ENCODE peak calls at places on chromosomes 16 and 17, in six cellular contexts. U is HT-29; W is stimulated activated CD8-positive, alpha-beta memory T cell treated with anti-CD3 and anti-CD28 coated beads, Interleukin-15, amount 100 ng/mL, for 24 hours; H is NCI-H774; K is omental fat pad; L is WTC11. Q is an unnamed sample.

GRCh38 chr16:87076950-87077749 is 240.0 kb downstream of the C16orf95 start:
- DNase-seq in U (peak), W (no peak), H (no peak), K (no peak), L (peak), Q (no peak)

GRCh38 chr16:83530293-83530692 is 277.5 kb upstream of the HSBP1 start:
- DNase-seq in U (no peak), W (no peak), H (no peak), K (no peak), L (no peak), Q (no peak)

GRCh38 chr16:56742030-56742984 is 12.4 kb downstream of the NUP93 start:
- DNase-seq in U (no peak), W (no peak), H (no peak), K (no peak), L (no peak), Q (no peak)

GRCh38 chr17:62067165-62068145 is 2.4 kb upstream of the MED13 start:
- DNase-seq in U (peak), W (no peak), H (no peak), K (no peak), L (peak), Q (no peak)

GRCh38 chr16:86481607-86482006 is 28.7 kb upstream of the FOXF1 start:
- DNase-seq in U (no peak), W (no peak), H (no peak), K (no peak), L (no peak), Q (no peak)

GRCh38 chr16:87854053-87854906 is 15.0 kb downstream of the SLC7A5 start:
- DNase-seq in U (peak), W (no peak), H (no peak), K (no peak), L (no peak), Q (no peak)

GRCh38 chr17:79793924-79794304 is 3.0 kb downstream of the CBX8 start:
- DNase-seq in U (no peak), W (no peak), H (no peak), K (no peak), L (peak), Q (no peak)

GRCh38 chr17:82868715-82869131 is 28.9 kb upstream of the ZNF750 start:
- DNase-seq in U (no peak), W (no peak), H (no peak), K (no peak), L (no peak), Q (no peak)

GRCh38 chr16:81142864-81143263 is 46.7 kb upstream of the GCSH start:
- DNase-seq in U (no peak), W (no peak), H (no peak), K (no peak), L (no peak), Q (no peak)

GRCh38 chr17:76407509-76407908 is 23.1 kb downstream of the SPHK1 start:
- DNase-seq in U (no peak), W (no peak), H (no peak), K (no peak), L (no peak), Q (no peak)

GRCh38 chr16:12236491-12237030 is 260.0 kb downstream of the SNX29 start:
- DNase-seq in U (no peak), W (no peak), H (no peak), K (no peak), L (no peak), Q (no peak)

GRCh38 chr17:32484041-32484461 is 2.7 kb upstream of the CDK5R1 start:
- DNase-seq in U (no peak), W (no peak), H (no peak), K (no peak), L (no peak), Q (no peak)

GRCh38 chr16:27966756-27967155 is 96.8 kb downstream of the GSG1L start:
- DNase-seq in U (no peak), W (no peak), H (no peak), K (no peak), L (no peak), Q (no peak)

GRCh38 chr17:44376779-44377178 is 12.7 kb downstream of the ITGA2B start:
- DNase-seq in U (no peak), W (no peak), H (no peak), K (no peak), L (no peak), Q (no peak)

GRCh38 chr17:64491995-64492394 is 4.9 kb downstream of the POLG2 start:
- DNase-seq in U (no peak), W (no peak), H (no peak), K (no peak), L (no peak), Q (no peak)

GRCh38 chr17:49132317-49132698 is 261 bp upstream of the B4GALNT2 start:
- DNase-seq in U (no peak), W (no peak), H (no peak), K (no peak), L (no peak), Q (no peak)

GRCh38 chr16:15464401-15465186 is 30.2 kb downstream of the BMERB1 start:
- DNase-seq in U (no peak), W (no peak), H (no peak), K (no peak), L (no peak), Q (no peak)

GRCh38 chr16:66844342-66845079 is at the start of gene CA7:
- DNase-seq in U (no peak), W (no peak), H (no peak), K (no peak), L (peak), Q (no peak)

GRCh38 chr17:63573634-63574033 is 23.4 kb downstream of the DCAF7 start:
- DNase-seq in U (peak), W (no peak), H (no peak), K (no peak), L (peak), Q (no peak)

GRCh38 chr17:36721560-36722120 is 120.3 kb downstream of the MRM1 start:
- DNase-seq in U (no peak), W (no peak), H (peak), K (no peak), L (no peak), Q (no peak)

GRCh38 chr17:70102531-70102930 is 27.5 kb downstream of the KCNJ16 start:
- DNase-seq in U (no peak), W (no peak), H (no peak), K (no peak), L (no peak), Q (no peak)

GRCh38 chr16:9469512-9469911 is 378.1 kb downstream of the HAPSTR1 start:
- DNase-seq in U (no peak), W (no peak), H (no peak), K (no peak), L (no peak), Q (no peak)

GRCh38 chr16:1200014-1200627 is 24.9 kb downstream of the TPSG1 start:
- DNase-seq in U (no peak), W (no peak), H (no peak), K (no peak), L (no peak), Q (peak)

GRCh38 chr17:77096570-77097214 is 44.1 kb upstream of the SEC14L1 start:
- DNase-seq in U (peak), W (no peak), H (no peak), K (no peak), L (no peak), Q (peak)

GRCh38 chr17:29042679-29043538 is at the start of gene PIPOX:
- DNase-seq in U (peak), W (no peak), H (peak), K (no peak), L (peak), Q (peak)

GRCh38 chr16:23362460-23363317 is 60.6 kb downstream of the SCNN1B start:
- DNase-seq in U (peak), W (no peak), H (peak), K (no peak), L (no peak), Q (no peak)

GRCh38 chr16:75106351-75107274 is 10.0 kb downstream of the LDHD start:
- DNase-seq in U (no peak), W (no peak), H (no peak), K (no peak), L (no peak), Q (no peak)

GRCh38 chr17:48181653-48182052 is 74.1 kb downstream of the SNX11 start:
- DNase-seq in U (peak), W (no peak), H (peak), K (no peak), L (peak), Q (no peak)

GRCh38 chr17:6161456-6161855 is 91.3 kb downstream of the WSCD1 start:
- DNase-seq in U (no peak), W (no peak), H (no peak), K (no peak), L (no peak), Q (no peak)

GRCh38 chr16:71214771-71215381 is 15.6 kb downstream of the HYDIN start:
- DNase-seq in U (peak), W (no peak), H (no peak), K (no peak), L (no peak), Q (no peak)

GRCh38 chr17:80845863-80846671 is 145.6 kb upstream of the CHMP6 start:
- DNase-seq in U (no peak), W (no peak), H (no peak), K (no peak), L (no peak), Q (no peak)